ENCODE peak calls at places on chromosomes 4 and X, in eight cellular contexts. L is foreskin fibroblast, X is COR-L47, J is mucosa of descending colon, Q is osteoblast, O is lower leg skin, K is anterior cingulate cortex, H is uterus. U is an unnamed sample.

GRCh38 chr4:141244419-141244818 is 23.7 kb downstream of the ZNF330 start:
- DNase-seq in J (no peak), O (no peak), Q (no peak), X (no peak), L (no peak), K (no peak), H (no peak), U (no peak)

GRCh38 chr4:38570647-38571326 is 93.2 kb upstream of the KLF3 start:
- DNase-seq in H (no peak), K (no peak), L (no peak), J (no peak), Q (no peak), O (no peak), X (no peak), U (no peak)

GRCh38 chr4:143241892-143242291 is 57.2 kb downstream of the USP38 start:
- DNase-seq in K (no peak), J (no peak), H (no peak), X (no peak), L (no peak), O (no peak), Q (no peak), U (no peak)

GRCh38 chrX:150899191-150899757 is 806 bp upstream of the CD99L2 start:
- DNase-seq in O (peak; percentile 85), X (no peak), J (peak; percentile 73), L (peak; percentile 53), H (peak; percentile 22), Q (peak; percentile 89), K (no peak), U (peak; percentile 76)

GRCh38 chr4:113851816-113852215 is 90.3 kb upstream of the CAMK2D start:
- DNase-seq in J (no peak), L (no peak), K (no peak), X (no peak), H (no peak), O (no peak), Q (no peak), U (no peak)

GRCh38 chr4:58113083-58113482 is 1002.9 kb upstream of the IGFBP7 start:
- DNase-seq in L (no peak), O (no peak), H (no peak), K (no peak), Q (no peak), X (no peak), J (no peak), U (no peak)

GRCh38 chrX:64867217-64867616 is 109.0 kb downstream of the ZC4H2 start:
- DNase-seq in H (no peak), J (no peak), O (no peak), X (no peak), L (no peak), K (no peak), Q (no peak), U (no peak)

GRCh38 chr4:155338196-155338595 is 38.6 kb downstream of the MAP9 start:
- DNase-seq in H (no peak), K (no peak), X (no peak), J (no peak), L (no peak), Q (no peak), O (no peak), U (no peak)

GRCh38 chrX:153968754-153969124 is 2.9 kb downstream of the HCFC1 start:
- DNase-seq in H (no peak), O (no peak), K (peak; percentile 23), J (no peak), Q (no peak), L (peak; percentile 42), X (peak; percentile 12), U (no peak)

GRCh38 chr4:115678425-115678941 is 565.1 kb upstream of the NDST4 start:
- DNase-seq in X (no peak), O (no peak), K (no peak), L (no peak), J (no peak), H (no peak), Q (no peak), U (no peak)

GRCh38 chr4:96354036-96354712 is 514.3 kb downstream of the PDHA2 start:
- DNase-seq in L (no peak), O (no peak), Q (no peak), J (no peak), X (peak; percentile 7), H (no peak), K (no peak), U (no peak)

GRCh38 chr4:2936773-2937145 is 26.4 kb downstream of the NOP14 start:
- DNase-seq in O (peak; percentile 83), Q (peak; percentile 97), J (peak; percentile 43), K (no peak), X (no peak), H (no peak), L (peak; percentile 75), U (peak; percentile 71)

GRCh38 chrX:150664290-150664689 is 28.9 kb upstream of the MTMR1 start:
- DNase-seq in Q (no peak), J (no peak), L (no peak), K (no peak), X (peak; percentile 74), H (no peak), O (no peak), U (no peak)

GRCh38 chr4:40685300-40685699 is 55.6 kb upstream of the RBM47 start:
- DNase-seq in J (no peak), O (no peak), Q (peak; percentile 84), X (no peak), L (peak; percentile 15), H (no peak), K (no peak), U (no peak)

GRCh38 chr4:10773010-10773409 is 88.4 kb upstream of the CLNK start:
- DNase-seq in X (peak; percentile 45), Q (no peak), K (no peak), H (no peak), O (no peak), J (no peak), L (peak; percentile 39), U (no peak)

GRCh38 chr4:177051473-177052060 is 258.1 kb upstream of the NEIL3 start:
- DNase-seq in X (peak; percentile 50), K (no peak), O (no peak), J (no peak), H (no peak), Q (no peak), L (peak; percentile 35), U (no peak)

GRCh38 chr4:21046121-21046520 is 345.9 kb downstream of the PACRGL start:
- DNase-seq in O (no peak), Q (no peak), L (peak; percentile 54), K (no peak), J (no peak), X (no peak), H (no peak), U (no peak)

GRCh38 chrX:63784902-63785692 is at the start of gene ARHGEF9:
- DNase-seq in L (peak; percentile 26), Q (peak; percentile 62), O (peak; percentile 86), J (peak; percentile 51), H (peak; percentile 15), X (no peak), K (peak; percentile 16), U (no peak)

GRCh38 chr4:46404961-46405360 is 15.0 kb upstream of the GABRA2 start:
- DNase-seq in Q (no peak), L (no peak), X (peak; percentile 73), K (no peak), J (peak; percentile 70), H (no peak), O (no peak), U (no peak)

GRCh38 chr4:95835672-95836071 is 4.2 kb upstream of the PDHA2 start:
- DNase-seq in Q (no peak), J (no peak), K (no peak), L (no peak), O (no peak), X (no peak), H (no peak), U (no peak)

GRCh38 chrX:138711399-138712347 is at the start of gene FGF13:
- DNase-seq in L (peak; percentile 6), K (peak; percentile 2), X (no peak), Q (peak; percentile 72), J (peak; percentile 41), H (peak; percentile 25), O (no peak), U (peak; percentile 76)

GRCh38 chrX:12319955-12320354 is 181.7 kb downstream of the FRMPD4 start:
- DNase-seq in X (no peak), Q (no peak), H (no peak), L (no peak), O (no peak), K (no peak), J (no peak), U (no peak)

GRCh38 chr4:142556048-142556447 is 290.1 kb downstream of the INPP4B start:
- DNase-seq in Q (no peak), K (no peak), X (no peak), L (no peak), H (no peak), O (no peak), J (no peak), U (no peak)

GRCh38 chrX:118220509-118220908 is 103.9 kb upstream of the KLHL13 start:
- DNase-seq in H (no peak), L (no peak), J (no peak), K (no peak), Q (no peak), X (no peak), O (no peak), U (no peak)

GRCh38 chr4:40546972-40547371 is 82.7 kb downstream of the RBM47 start:
- DNase-seq in X (no peak), L (no peak), K (no peak), J (no peak), H (no peak), O (no peak), Q (no peak), U (no peak)

GRCh38 chrX:85963736-85964135 is 83.6 kb downstream of the CHM start:
- DNase-seq in H (no peak), Q (peak; percentile 73), K (no peak), J (no peak), O (no peak), X (no peak), L (peak; percentile 79), U (no peak)

GRCh38 chr4:1300466-1301455 is 11.1 kb downstream of the MAEA start:
- DNase-seq in Q (peak; percentile 97), X (no peak), J (peak; percentile 76), H (peak; percentile 66), O (no peak), L (peak; percentile 75), K (no peak), U (no peak)

GRCh38 chr4:78213218-78213617 is 156.1 kb downstream of the FRAS1 start:
- DNase-seq in K (no peak), L (no peak), X (no peak), H (no peak), J (no peak), O (no peak), Q (no peak), U (no peak)

GRCh38 chr4:67122029-67122428 is 423.3 kb downstream of the CENPC start:
- DNase-seq in L (no peak), K (no peak), X (peak; percentile 45), O (no peak), H (no peak), J (no peak), Q (no peak), U (no peak)

GRCh38 chrX:153783378-153784013 is 2.7 kb downstream of the SRPK3 start:
- DNase-seq in Q (no peak), H (no peak), O (no peak), J (no peak), X (no peak), K (no peak), L (no peak), U (no peak)

GRCh38 chr4:151226004-151226932 is 50.7 kb upstream of the PRSS48 start:
- DNase-seq in K (no peak), L (peak; percentile 89), H (no peak), X (no peak), J (no peak), Q (peak; percentile 86), O (no peak), U (no peak)

GRCh38 chr4:76767983-76768382 is 130.0 kb downstream of the SOWAHB start:
- DNase-seq in K (no peak), L (peak; percentile 61), J (no peak), H (no peak), O (no peak), Q (no peak), X (no peak), U (no peak)

GRCh38 chrX:21004835-21005234 is 369.4 kb upstream of the CNKSR2 start:
- DNase-seq in Q (peak; percentile 15), X (no peak), K (no peak), H (no peak), J (no peak), O (no peak), L (peak; percentile 0), U (no peak)

GRCh38 chrX:111348363-111348927 is 63.5 kb downstream of the DCX start:
- DNase-seq in L (no peak), O (no peak), X (no peak), K (no peak), H (no peak), Q (no peak), J (peak; percentile 10), U (no peak)